ENCODE peak calls at places on chromosomes 13 and 19, in nine cellular contexts. V is esophagus squamous epithelium, H is bronchial epithelial cell, U is dermis microvascular lymphatic vessel endothelial cell, B is DMS 273 treated with DMSO at 0.1 percent for 48 hours, N is HCEC 1CT, F is cardiac fibroblast, Q is left colon, E is Karpas-422. W is an unnamed sample.

GRCh38 chr13:20474515-20474914 is 51.1 kb downstream of the CRYL1 start:
- DNase-seq in V (no peak), H (no peak), U (no peak), B (no peak), N (no peak), F (no peak), Q (no peak), E (no peak), W (no peak)

GRCh38 chr19:11224429-11224828 is 15.0 kb upstream of the ANGPTL8 start:
- DNase-seq in V (no peak), H (no peak), U (no peak), B (no peak), N (no peak), F (no peak), Q (no peak), E (no peak), W (no peak)

GRCh38 chr19:34274284-34274826 is 20.0 kb downstream of the GARRE1 start:
- DNase-seq in V (no peak), H (no peak), U (no peak), B (no peak), N (peak), F (peak), Q (no peak), E (peak), W (no peak)

GRCh38 chr13:113622791-113623490 is 35.1 kb downstream of the ATP4B start:
- DNase-seq in V (no peak), H (no peak), U (no peak), B (no peak), N (no peak), F (no peak), Q (no peak), E (no peak), W (no peak)

GRCh38 chr13:63463782-63464610 is 2048.3 kb upstream of the PCDH20 start:
- DNase-seq in V (no peak), H (peak), U (no peak), B (no peak), N (no peak), F (no peak), Q (no peak), E (peak), W (no peak)

GRCh38 chr13:32165791-32166190 is 134.2 kb downstream of the FRY start:
- DNase-seq in V (no peak), H (peak), U (no peak), B (no peak), N (no peak), F (no peak), Q (peak), E (no peak), W (no peak)

GRCh38 chr13:111006508-111007031 is 91.7 kb upstream of the ANKRD10 start:
- DNase-seq in V (no peak), H (peak), U (peak), B (peak), N (peak), F (peak), Q (peak), E (no peak), W (no peak)

GRCh38 chr19:48000846-48001245 is 6.4 kb downstream of the ELSPBP1 start:
- DNase-seq in V (no peak), H (no peak), U (no peak), B (no peak), N (no peak), F (no peak), Q (no peak), E (no peak), W (no peak)